ENCODE peak calls at places on chromosomes 16 and 17, in five cellular contexts. F is T-helper 1 cell, N is upper lobe of right lung, Y is mucosa of descending colon, I is Right ventricle myocardium inferior. P is an unnamed sample.

GRCh38 chr16:87447323-87447722 is 45.5 kb downstream of the ZCCHC14 start:
- DNase-seq in F (no peak), N (no peak), Y (no peak), I (no peak), P (no peak)

GRCh38 chr16:56042416-56042815 is 148.9 kb upstream of the GNAO1 start:
- DNase-seq in F (no peak), N (no peak), Y (no peak), I (no peak), P (no peak)

GRCh38 chr16:30527635-30528178 is 1.3 kb upstream of the ZNF768 start:
- DNase-seq in F (no peak), N (no peak), Y (no peak), I (no peak), P (peak)

GRCh38 chr17:17567631-17568030 is 23.9 kb downstream of the PEMT start:
- DNase-seq in F (no peak), N (no peak), Y (no peak), I (peak), P (no peak)

GRCh38 chr16:17939723-17940122 is 396.8 kb downstream of the NPIPA8 start:
- DNase-seq in F (no peak), N (no peak), Y (no peak), I (no peak), P (no peak)

GRCh38 chr16:23342083-23342640 is 40.1 kb downstream of the SCNN1B start:
- DNase-seq in F (no peak), N (no peak), Y (no peak), I (no peak), P (no peak)

GRCh38 chr17:75228847-75229246 is 23.4 kb downstream of the NUP85 start:
- DNase-seq in F (no peak), N (peak), Y (no peak), I (no peak), P (no peak)

GRCh38 chr17:50467855-50468119 is 893 bp downstream of the CHAD start:
- DNase-seq in F (no peak), N (no peak), Y (no peak), I (no peak), P (no peak)

GRCh38 chr17:6019959-6020358 is 50.2 kb upstream of the WSCD1 start:
- DNase-seq in F (no peak), N (no peak), Y (no peak), I (no peak), P (no peak)

GRCh38 chr17:40327244-40327666 is 18.3 kb downstream of the RARA start:
- DNase-seq in F (no peak), N (no peak), Y (no peak), I (no peak), P (no peak)

GRCh38 chr16:10693889-10694288 is 841 bp downstream of the TEKT5 start:
- DNase-seq in F (no peak), N (no peak), Y (no peak), I (no peak), P (no peak)

GRCh38 chr17:68288804-68289203 is 2.1 kb downstream of the SLC16A6 start:
- DNase-seq in F (no peak), N (no peak), Y (no peak), I (no peak), P (peak)

GRCh38 chr17:13420294-13421277 is 181.1 kb downstream of the HS3ST3A1 start:
- DNase-seq in F (no peak), N (no peak), Y (no peak), I (no peak), P (no peak)

GRCh38 chr17:69423450-69423849 is 9.0 kb downstream of the MAP2K6 start:
- DNase-seq in F (no peak), N (no peak), Y (no peak), I (no peak), P (no peak)

GRCh38 chr17:39002991-39003715 is 36.0 kb upstream of the FBXO47 start:
- DNase-seq in F (peak), N (peak), Y (peak), I (peak), P (no peak)

GRCh38 chr17:7886227-7887037 is 2.2 kb upstream of the CHD3 start:
- DNase-seq in F (peak), N (no peak), Y (peak), I (peak), P (peak)

GRCh38 chr17:50423553-50424159 is 2.4 kb upstream of the ACSF2 start:
- DNase-seq in F (no peak), N (no peak), Y (no peak), I (no peak), P (no peak)

GRCh38 chr17:32355649-32356377 is 5.9 kb downstream of the ZNF207 start:
- DNase-seq in F (no peak), N (no peak), Y (no peak), I (no peak), P (no peak)

GRCh38 chr17:35617505-35617904 is 30.4 kb downstream of the AP2B1 start:
- DNase-seq in F (no peak), N (no peak), Y (no peak), I (no peak), P (no peak)

GRCh38 chr16:85577899-85578598 is 35.1 kb upstream of the GSE1 start:
- DNase-seq in F (no peak), N (no peak), Y (no peak), I (no peak), P (no peak)

GRCh38 chr16:12805091-12805490 is 1.4 kb upstream of the CPPED1 start:
- DNase-seq in F (no peak), N (no peak), Y (no peak), I (no peak), P (no peak)